ENCODE peak calls at places on chromosomes 2 and 18, in seven cellular contexts. Z is GM04503, Y is EL, H is H7, G is Calu3, X is iris pigment epithelial cell, K is AG09319. A is an unnamed sample.

GRCh38 chr2:152718909-152719645 is 657 bp downstream of the ARL6IP6 start:
- DNase-seq in Z (peak; percentile 5), Y (peak; percentile 63), H (peak; percentile 42), G (peak; percentile 59), X (peak; percentile 29), K (no peak), A (peak; percentile 93)

GRCh38 chr2:239793851-239794250 is 231.3 kb downstream of the NDUFA10 start:
- DNase-seq in Z (no peak), Y (no peak), H (no peak), G (no peak), X (no peak), K (no peak), A (no peak)

GRCh38 chr2:189719531-189719930 is 43.1 kb downstream of the OSGEPL1 start:
- DNase-seq in Z (no peak), Y (no peak), H (no peak), G (no peak), X (peak; percentile 68), K (no peak), A (no peak)

GRCh38 chr2:11379558-11379957 is 35.1 kb upstream of the ROCK2 start:
- DNase-seq in Z (peak; percentile 78), Y (no peak), H (no peak), G (no peak), X (peak; percentile 34), K (peak; percentile 52), A (no peak)

GRCh38 chr2:188850786-188851185 is 123.4 kb upstream of the COL3A1 start:
- DNase-seq in Z (no peak), Y (peak; percentile 10), H (no peak), G (no peak), X (no peak), K (no peak), A (no peak)

GRCh38 chr2:149617476-149617875 is 29.9 kb upstream of the MMADHC start:
- DNase-seq in Z (no peak), Y (peak; percentile 41), H (no peak), G (no peak), X (peak; percentile 53), K (no peak), A (no peak)

GRCh38 chr2:120762341-120763061 is 26.8 kb downstream of the GLI2 start:
- DNase-seq in Z (no peak), Y (no peak), H (no peak), G (no peak), X (no peak), K (no peak), A (no peak)

GRCh38 chr18:23378470-23378764 is 74.7 kb upstream of the RIOK3 start:
- DNase-seq in Z (no peak), Y (peak; percentile 15), H (no peak), G (no peak), X (no peak), K (no peak), A (peak; percentile 67)

GRCh38 chr2:45651415-45652089 is at the start of gene PRKCE:
- DNase-seq in Z (no peak), Y (peak; percentile 30), H (peak; percentile 80), G (peak; percentile 44), X (peak; percentile 22), K (no peak), A (peak; percentile 60)

GRCh38 chr18:11516988-11517630 is 92.3 kb upstream of the SLC35G4 start:
- DNase-seq in Z (no peak), Y (no peak), H (no peak), G (no peak), X (no peak), K (no peak), A (no peak)

GRCh38 chr2:100268986-100269385 is 53.3 kb downstream of the LONRF2 start:
- DNase-seq in Z (no peak), Y (no peak), H (no peak), G (no peak), X (no peak), K (no peak), A (no peak)

GRCh38 chr18:77044866-77045664 is 87.5 kb downstream of the MBP start:
- DNase-seq in Z (no peak), Y (no peak), H (no peak), G (no peak), X (no peak), K (no peak), A (no peak)

GRCh38 chr2:33013684-33014110 is 66.9 kb downstream of the LTBP1 start:
- DNase-seq in Z (no peak), Y (no peak), H (peak; percentile 26), G (no peak), X (peak; percentile 59), K (no peak), A (no peak)

A was measured in small intestine.